ENCODE peak calls at places on chromosome 14, in ten cellular contexts. One of them, this sample, is unnamed. For H3K36me3 and H3K9me3, the result is how much of the 10 kb centered on the place peaks cover.

GRCh38 chr14:50320279-50320678 is 8.2 kb downstream of the DMAC2L start:
- DNase-seq in small intestine: peak
- DNase-seq in IMR-90: peak
- DNase-seq in tibial artery: no peak
- DNase-seq in upper lobe of right lung: no peak
- DNase-seq in cardiac muscle cell: no peak
- DNase-seq in heart right ventricle: no peak
- DNase-seq in ovary: peak
- DNase-seq in lung: no peak
- DNase-seq in spleen: no peak
- DNase-seq in this sample: no peak

GRCh38 chr14:89564291-89564957 is 147.4 kb upstream of the FOXN3 start:
- DNase-seq in small intestine: peak
- DNase-seq in IMR-90: no peak
- DNase-seq in tibial artery: no peak
- DNase-seq in upper lobe of right lung: no peak
- DNase-seq in cardiac muscle cell: no peak
- DNase-seq in heart right ventricle: no peak
- DNase-seq in ovary: no peak
- DNase-seq in lung: no peak
- DNase-seq in spleen: no peak
- DNase-seq in this sample: no peak

GRCh38 chr14:49865431-49865859 is 12.9 kb upstream of the NEMF start:
- DNase-seq in small intestine: peak
- DNase-seq in IMR-90: peak
- DNase-seq in tibial artery: peak
- DNase-seq in upper lobe of right lung: peak
- DNase-seq in cardiac muscle cell: peak
- DNase-seq in heart right ventricle: peak
- DNase-seq in ovary: peak
- DNase-seq in lung: peak
- DNase-seq in spleen: peak
- DNase-seq in this sample: peak

GRCh38 chr14:104090071-104090748 is 4.7 kb downstream of the ASPG start:
- DNase-seq in small intestine: no peak
- DNase-seq in IMR-90: no peak
- DNase-seq in tibial artery: peak
- DNase-seq in upper lobe of right lung: peak
- DNase-seq in cardiac muscle cell: no peak
- DNase-seq in heart right ventricle: no peak
- DNase-seq in ovary: no peak
- DNase-seq in lung: no peak
- DNase-seq in spleen: peak
- DNase-seq in this sample: no peak

GRCh38 chr14:89332031-89332430 is 85.0 kb downstream of the FOXN3 start:
- DNase-seq in small intestine: no peak
- DNase-seq in IMR-90: peak
- DNase-seq in tibial artery: no peak
- DNase-seq in upper lobe of right lung: no peak
- DNase-seq in cardiac muscle cell: no peak
- DNase-seq in heart right ventricle: no peak
- DNase-seq in ovary: no peak
- DNase-seq in lung: no peak
- DNase-seq in spleen: no peak
- DNase-seq in this sample: no peak

GRCh38 chr14:65853407-65853955 is 441.0 kb downstream of the FUT8 start:
- DNase-seq in small intestine: no peak
- DNase-seq in IMR-90: no peak
- DNase-seq in tibial artery: no peak
- DNase-seq in upper lobe of right lung: no peak
- DNase-seq in cardiac muscle cell: no peak
- DNase-seq in heart right ventricle: no peak
- DNase-seq in ovary: no peak
- DNase-seq in lung: no peak
- DNase-seq in spleen: no peak
- DNase-seq in this sample: no peak

GRCh38 chr14:100722367-100722766 is 4.3 kb upstream of the DLK1 start:
- DNase-seq in small intestine: no peak
- DNase-seq in IMR-90: no peak
- DNase-seq in tibial artery: no peak
- DNase-seq in upper lobe of right lung: no peak
- DNase-seq in cardiac muscle cell: no peak
- DNase-seq in heart right ventricle: no peak
- DNase-seq in ovary: no peak
- DNase-seq in lung: no peak
- DNase-seq in spleen: no peak
- DNase-seq in this sample: no peak

GRCh38 chr14:90681889-90682429 is 134.3 kb downstream of the TTC7B start:
- DNase-seq in small intestine: peak
- DNase-seq in IMR-90: no peak
- DNase-seq in tibial artery: no peak
- DNase-seq in upper lobe of right lung: no peak
- DNase-seq in cardiac muscle cell: no peak
- DNase-seq in heart right ventricle: no peak
- DNase-seq in ovary: no peak
- DNase-seq in lung: no peak
- DNase-seq in spleen: no peak
- DNase-seq in this sample: no peak

GRCh38 chr14:76413962-76414665 is 38.2 kb downstream of the ESRRB start:
- DNase-seq in small intestine: no peak
- DNase-seq in IMR-90: no peak
- DNase-seq in tibial artery: no peak
- DNase-seq in upper lobe of right lung: no peak
- DNase-seq in cardiac muscle cell: no peak
- DNase-seq in heart right ventricle: no peak
- DNase-seq in ovary: no peak
- DNase-seq in lung: no peak
- DNase-seq in spleen: no peak
- DNase-seq in this sample: no peak

GRCh38 chr14:28756896-28757570 is 9.6 kb upstream of the FOXG1 start:
- DNase-seq in small intestine: peak
- DNase-seq in IMR-90: peak
- DNase-seq in tibial artery: no peak
- DNase-seq in upper lobe of right lung: no peak
- DNase-seq in cardiac muscle cell: peak
- DNase-seq in heart right ventricle: no peak
- DNase-seq in ovary: no peak
- DNase-seq in lung: no peak
- DNase-seq in spleen: no peak
- DNase-seq in this sample: no peak

DNA sequence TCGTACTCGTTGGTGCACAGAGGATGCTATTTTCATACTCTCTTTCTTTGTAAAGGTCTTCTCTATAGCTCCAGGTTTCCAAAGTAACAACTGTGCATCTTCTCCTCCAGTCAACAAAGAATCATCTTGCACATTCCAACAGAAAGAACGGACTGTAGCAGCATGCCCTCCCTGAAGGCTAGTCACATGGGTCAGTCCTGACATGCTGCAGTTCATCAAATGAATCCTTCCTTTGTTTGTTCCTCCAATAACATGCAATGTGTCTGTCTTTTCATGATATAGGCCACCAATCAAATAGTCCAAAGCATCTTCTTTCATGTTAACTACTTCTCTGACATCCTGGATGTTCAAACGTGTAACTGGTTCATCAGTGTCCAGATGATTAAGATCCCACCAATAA is 42.9 kb downstream of the WDR89 start:
- DNase-seq in small intestine: no peak
- DNase-seq in IMR-90: no peak
- DNase-seq in tibial artery: no peak
- DNase-seq in upper lobe of right lung: no peak
- DNase-seq in cardiac muscle cell: no peak
- DNase-seq in heart right ventricle: no peak
- DNase-seq in ovary: no peak
- DNase-seq in lung: no peak
- DNase-seq in spleen: no peak
- DNase-seq in this sample: no peak
- H3K36me3 ChIP-seq in small intestine: under half
- H3K36me3 ChIP-seq in IMR-90: under half
- H3K36me3 ChIP-seq in tibial artery: under half
- H3K36me3 ChIP-seq in upper lobe of right lung: under half
- H3K36me3 ChIP-seq in cardiac muscle cell: under half
- H3K36me3 ChIP-seq in heart right ventricle: under half
- H3K36me3 ChIP-seq in ovary: under half
- H3K36me3 ChIP-seq in lung: under half
- H3K36me3 ChIP-seq in spleen: half or more
- H3K36me3 ChIP-seq in this sample: under half

GRCh38 chr14:27608377-27608776 is 1010.5 kb upstream of the NOVA1 start:
- DNase-seq in small intestine: no peak
- DNase-seq in IMR-90: no peak
- DNase-seq in tibial artery: no peak
- DNase-seq in upper lobe of right lung: no peak
- DNase-seq in cardiac muscle cell: no peak
- DNase-seq in heart right ventricle: no peak
- DNase-seq in ovary: no peak
- DNase-seq in lung: no peak
- DNase-seq in spleen: no peak
- DNase-seq in this sample: no peak

DNA sequence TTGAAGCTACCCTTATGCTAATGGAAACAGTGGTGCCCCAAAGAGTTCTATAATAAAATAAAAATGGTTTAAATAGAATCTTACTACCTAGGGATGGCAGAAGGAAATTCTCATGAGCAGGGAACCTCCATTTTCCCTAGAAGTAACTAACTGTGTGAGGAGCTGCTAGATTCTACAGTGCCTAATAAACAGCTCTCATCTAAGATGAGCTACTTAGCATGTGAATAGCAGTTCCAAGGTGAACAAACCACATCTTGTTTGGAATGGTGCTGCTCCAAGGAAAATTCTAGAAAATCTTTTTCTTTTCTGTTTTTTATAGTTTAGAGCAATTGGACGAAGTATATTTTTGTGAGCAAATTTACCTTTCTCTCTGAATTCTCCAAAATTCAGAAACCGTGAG is 1015.3 kb upstream of the NOVA1 start:
- DNase-seq in small intestine: no peak
- DNase-seq in IMR-90: no peak
- DNase-seq in tibial artery: no peak
- DNase-seq in upper lobe of right lung: no peak
- DNase-seq in cardiac muscle cell: no peak
- DNase-seq in heart right ventricle: no peak
- DNase-seq in ovary: no peak
- DNase-seq in lung: no peak
- DNase-seq in spleen: no peak
- DNase-seq in this sample: no peak
- H3K9me3 ChIP-seq in small intestine: under half
- H3K9me3 ChIP-seq in IMR-90: under half
- H3K9me3 ChIP-seq in tibial artery: under half
- H3K9me3 ChIP-seq in upper lobe of right lung: under half
- H3K9me3 ChIP-seq in cardiac muscle cell: under half
- H3K9me3 ChIP-seq in heart right ventricle: under half
- H3K9me3 ChIP-seq in ovary: under half
- H3K9me3 ChIP-seq in lung: under half
- H3K9me3 ChIP-seq in spleen: under half
- H3K9me3 ChIP-seq in this sample: under half

GRCh38 chr14:96318836-96319235 is 44.3 kb downstream of the ATG2B start:
- DNase-seq in small intestine: no peak
- DNase-seq in IMR-90: no peak
- DNase-seq in tibial artery: no peak
- DNase-seq in upper lobe of right lung: no peak
- DNase-seq in cardiac muscle cell: no peak
- DNase-seq in heart right ventricle: no peak
- DNase-seq in ovary: no peak
- DNase-seq in lung: no peak
- DNase-seq in spleen: no peak
- DNase-seq in this sample: no peak

GRCh38 chr14:96324219-96324618 is 38.9 kb downstream of the ATG2B start:
- DNase-seq in small intestine: no peak
- DNase-seq in IMR-90: no peak
- DNase-seq in tibial artery: no peak
- DNase-seq in upper lobe of right lung: no peak
- DNase-seq in cardiac muscle cell: no peak
- DNase-seq in heart right ventricle: no peak
- DNase-seq in ovary: no peak
- DNase-seq in lung: no peak
- DNase-seq in spleen: no peak
- DNase-seq in this sample: no peak

GRCh38 chr14:96316087-96316486 is 47.1 kb downstream of the ATG2B start:
- DNase-seq in small intestine: no peak
- DNase-seq in IMR-90: no peak
- DNase-seq in tibial artery: no peak
- DNase-seq in upper lobe of right lung: no peak
- DNase-seq in cardiac muscle cell: no peak
- DNase-seq in heart right ventricle: no peak
- DNase-seq in ovary: no peak
- DNase-seq in lung: no peak
- DNase-seq in spleen: no peak
- DNase-seq in this sample: no peak

DNA sequence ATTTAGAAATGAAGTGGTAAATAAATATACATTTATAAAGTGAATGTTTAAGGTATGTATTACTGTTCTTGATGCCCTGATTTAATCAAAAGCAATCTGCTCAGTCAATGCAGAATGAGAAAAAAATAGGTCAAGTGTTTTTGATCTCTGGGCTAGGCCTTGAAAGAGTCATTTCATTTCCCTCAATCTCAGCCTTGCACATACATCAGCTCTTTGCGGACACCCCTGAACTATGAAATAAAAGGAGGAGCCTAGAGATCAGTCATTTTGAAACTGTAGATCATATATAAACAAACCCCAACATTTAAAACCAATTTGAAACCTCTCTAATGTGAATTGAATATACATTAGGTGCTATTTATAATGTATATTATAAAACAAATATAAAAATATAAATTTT is 42.5 kb downstream of the ATG2B start:
- DNase-seq in small intestine: no peak
- DNase-seq in IMR-90: no peak
- DNase-seq in tibial artery: no peak
- DNase-seq in upper lobe of right lung: no peak
- DNase-seq in cardiac muscle cell: no peak
- DNase-seq in heart right ventricle: no peak
- DNase-seq in ovary: no peak
- DNase-seq in lung: no peak
- DNase-seq in spleen: no peak
- DNase-seq in this sample: no peak
- H3K36me3 ChIP-seq in small intestine: under half
- H3K36me3 ChIP-seq in IMR-90: under half
- H3K36me3 ChIP-seq in tibial artery: half or more
- H3K36me3 ChIP-seq in upper lobe of right lung: half or more
- H3K36me3 ChIP-seq in cardiac muscle cell: half or more
- H3K36me3 ChIP-seq in heart right ventricle: half or more
- H3K36me3 ChIP-seq in ovary: under half
- H3K36me3 ChIP-seq in lung: under half
- H3K36me3 ChIP-seq in spleen: half or more
- H3K36me3 ChIP-seq in this sample: half or more

GRCh38 chr14:26123459-26123858 is 474.4 kb downstream of the NOVA1 start:
- DNase-seq in small intestine: no peak
- DNase-seq in IMR-90: no peak
- DNase-seq in tibial artery: no peak
- DNase-seq in upper lobe of right lung: no peak
- DNase-seq in cardiac muscle cell: no peak
- DNase-seq in heart right ventricle: no peak
- DNase-seq in ovary: no peak
- DNase-seq in lung: no peak
- DNase-seq in spleen: no peak
- DNase-seq in this sample: no peak

GRCh38 chr14:26125039-26125438 is 472.8 kb downstream of the NOVA1 start:
- DNase-seq in small intestine: no peak
- DNase-seq in IMR-90: no peak
- DNase-seq in tibial artery: no peak
- DNase-seq in upper lobe of right lung: no peak
- DNase-seq in cardiac muscle cell: no peak
- DNase-seq in heart right ventricle: no peak
- DNase-seq in ovary: no peak
- DNase-seq in lung: no peak
- DNase-seq in spleen: no peak
- DNase-seq in this sample: no peak

GRCh38 chr14:26121181-26121580 is 476.7 kb downstream of the NOVA1 start:
- DNase-seq in small intestine: no peak
- DNase-seq in IMR-90: no peak
- DNase-seq in tibial artery: no peak
- DNase-seq in upper lobe of right lung: no peak
- DNase-seq in cardiac muscle cell: no peak
- DNase-seq in heart right ventricle: no peak
- DNase-seq in ovary: no peak
- DNase-seq in lung: no peak
- DNase-seq in spleen: no peak
- DNase-seq in this sample: no peak
- H3K9me3 ChIP-seq in small intestine: under half
- H3K9me3 ChIP-seq in IMR-90: under half
- H3K9me3 ChIP-seq in tibial artery: under half
- H3K9me3 ChIP-seq in upper lobe of right lung: under half
- H3K9me3 ChIP-seq in cardiac muscle cell: under half
- H3K9me3 ChIP-seq in heart right ventricle: under half
- H3K9me3 ChIP-seq in ovary: under half
- H3K9me3 ChIP-seq in lung: under half
- H3K9me3 ChIP-seq in spleen: under half
- H3K9me3 ChIP-seq in this sample: under half

This sample was measured in heart left ventricle.